ENCODE peak calls at places on chromosomes 13 and 19, in seven cellular contexts. C is fibroblast of lung, W is GM23248, A is IMR-90, J is endodermal cell, Y is kidney, Z is colonic mucosa. G is an unnamed sample. For H3K4me1, the result is how much of the 10 kb centered on the place peaks cover.

GRCh38 chr19:10095948-10096614 is 6.4 kb downstream of the ANGPTL6 start:
- DNase-seq in C (peak), W (peak), A (peak), J (peak), Y (peak), Z (peak), G (peak)

GRCh38 chr13:110045202-110045601 is 258.8 kb upstream of the IRS2 start:
- DNase-seq in C (no peak), W (no peak), A (no peak), J (no peak), Y (no peak), Z (no peak), G (no peak)

GRCh38 chr19:17749912-17750317 is 1.4 kb upstream of the FCHO1 start:
- DNase-seq in C (no peak), W (peak), A (no peak), J (no peak), Y (no peak), Z (no peak), G (no peak)

GRCh38 chr19:31214086-31214485 is 135.2 kb downstream of the TSHZ3 start:
- DNase-seq in C (peak), W (peak), A (peak), J (no peak), Y (peak), Z (peak), G (peak)

GRCh38 chr19:12913011-12913561 is 6.0 kb downstream of the SYCE2 start:
- DNase-seq in C (peak), W (peak), A (peak), J (peak), Y (peak), Z (peak), G (peak)

GRCh38 chr19:8526345-8527062 is 12.5 kb upstream of the ZNF414 start:
- DNase-seq in C (peak), W (peak), A (peak), J (peak), Y (peak), Z (peak), G (peak)

GRCh38 chr19:4971816-4972495 is 3.0 kb downstream of the KDM4B start:
- DNase-seq in C (no peak), W (no peak), A (no peak), J (no peak), Y (no peak), Z (no peak), G (no peak)

GRCh38 chr19:50510121-50510670 is 795 bp downstream of the JOSD2 start:
- DNase-seq in C (no peak), W (peak), A (no peak), J (no peak), Y (peak), Z (no peak), G (no peak)

GRCh38 chr19:932647-933552 is 7.1 kb downstream of the ARID3A start:
- DNase-seq in C (peak), W (peak), A (peak), J (peak), Y (peak), Z (peak), G (peak)

GRCh38 chr19:29806098-29806866 is 5.5 kb upstream of the CCNE1 start:
- DNase-seq in C (peak), W (peak), A (peak), J (peak), Y (peak), Z (peak), G (peak)

GRCh38 chr19:48619692-48620565 is 623 bp downstream of the SPHK2 start:
- DNase-seq in C (peak), W (peak), A (no peak), J (peak), Y (no peak), Z (peak), G (no peak)

GRCh38 chr13:19862511-19863313 is 737 bp downstream of the ZMYM5 start:
- DNase-seq in C (peak), W (peak), A (peak), J (peak), Y (peak), Z (peak), G (no peak)

GRCh38 chr13:102401305-102401704 is 543 bp downstream of the FGF14 start:
- DNase-seq in C (peak), W (peak), A (no peak), J (no peak), Y (no peak), Z (no peak), G (peak)

GRCh38 chr19:47240996-47241918 is 10.3 kb upstream of the BBC3 start:
- DNase-seq in C (peak), W (peak), A (peak), J (peak), Y (peak), Z (peak), G (peak)

GRCh38 chr13:35731471-35731870 is 255.0 kb upstream of the MAB21L1 start:
- DNase-seq in C (no peak), W (no peak), A (no peak), J (no peak), Y (no peak), Z (no peak), G (no peak)

GRCh38 chr13:35727881-35728280 is 251.4 kb upstream of the MAB21L1 start:
- DNase-seq in C (no peak), W (no peak), A (no peak), J (no peak), Y (no peak), Z (no peak), G (no peak)

GRCh38 chr13:35733832-35734231 is 257.3 kb upstream of the MAB21L1 start:
- DNase-seq in C (peak), W (no peak), A (no peak), J (no peak), Y (no peak), Z (no peak), G (no peak)

GRCh38 chr13:35732565-35732964 is 256.1 kb upstream of the MAB21L1 start:
- DNase-seq in C (no peak), W (no peak), A (no peak), J (no peak), Y (no peak), Z (no peak), G (no peak)

GRCh38 chr13:35729926-35730627 is 253.6 kb upstream of the MAB21L1 start:
- DNase-seq in C (no peak), W (no peak), A (no peak), J (no peak), Y (no peak), Z (no peak), G (no peak)
- H3K9ac ChIP-seq in C (no peak), W (no peak), A (no peak), J (no peak), Y (no peak), Z (no peak), G (no peak)

DNA sequence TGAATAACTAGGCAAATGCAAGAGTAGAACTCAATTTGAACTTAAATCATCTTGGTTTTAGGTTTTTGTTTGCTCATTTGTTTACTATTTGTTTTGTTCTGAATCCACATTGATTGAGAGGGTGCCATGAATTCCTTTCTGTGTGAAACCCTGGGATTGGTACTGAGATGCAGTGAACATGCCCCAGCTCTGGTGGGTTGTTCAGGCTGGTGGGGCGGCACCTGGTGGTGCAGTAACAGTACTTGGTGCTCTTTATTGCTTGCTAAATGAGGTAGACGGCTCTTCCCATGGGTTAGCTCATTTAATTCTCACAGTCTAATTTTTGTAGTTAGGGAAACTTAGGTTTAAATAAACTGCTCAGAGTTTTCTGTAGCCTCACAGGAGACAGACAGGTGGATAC is 48.4 kb downstream of the WASF3 start:
- DNase-seq in C (no peak), W (no peak), A (no peak), J (peak), Y (no peak), Z (no peak), G (no peak)
- H3K4me1 ChIP-seq in C (under half), W (under half), A (under half), J (under half), Y (under half), Z (under half), G (under half)

GRCh38 chr13:44903596-44903995 is 85.7 kb downstream of the NUFIP1 start:
- DNase-seq in C (peak), W (peak), A (peak), J (no peak), Y (peak), Z (peak), G (peak)

GRCh38 chr13:44902793-44903192 is 86.5 kb downstream of the NUFIP1 start:
- DNase-seq in C (no peak), W (no peak), A (no peak), J (no peak), Y (no peak), Z (no peak), G (no peak)

GRCh38 chr13:44906230-44906629 is 83.0 kb downstream of the NUFIP1 start:
- DNase-seq in C (no peak), W (peak), A (no peak), J (no peak), Y (no peak), Z (no peak), G (no peak)

GRCh38 chr13:44906758-44907157 is 82.5 kb downstream of the NUFIP1 start:
- DNase-seq in C (peak), W (peak), A (peak), J (no peak), Y (no peak), Z (no peak), G (peak)

GRCh38 chr13:44904982-44905381 is 84.3 kb downstream of the NUFIP1 start:
- DNase-seq in C (peak), W (peak), A (peak), J (no peak), Y (peak), Z (peak), G (peak)
- H3K9ac ChIP-seq in C (peak), W (peak), A (no peak), J (no peak), Y (no peak), Z (no peak), G (peak)

GRCh38 chr19:38708413-38709024 is 35.8 kb downstream of the CAPN12 start:
- DNase-seq in C (no peak), W (peak), A (no peak), J (no peak), Y (peak), Z (no peak), G (no peak)
- H3K4me1 ChIP-seq in C (half or more), W (under half), A (under half), J (under half), Y (half or more), Z (under half), G (half or more)

GRCh38 chr19:28582344-28582743 is 630.6 kb downstream of the UQCRFS1 start:
- DNase-seq in C (no peak), W (no peak), A (no peak), J (no peak), Y (no peak), Z (no peak), G (no peak)
- H3K9ac ChIP-seq in C (no peak), W (no peak), A (no peak), J (no peak), Y (no peak), Z (no peak), G (no peak)

DNA sequence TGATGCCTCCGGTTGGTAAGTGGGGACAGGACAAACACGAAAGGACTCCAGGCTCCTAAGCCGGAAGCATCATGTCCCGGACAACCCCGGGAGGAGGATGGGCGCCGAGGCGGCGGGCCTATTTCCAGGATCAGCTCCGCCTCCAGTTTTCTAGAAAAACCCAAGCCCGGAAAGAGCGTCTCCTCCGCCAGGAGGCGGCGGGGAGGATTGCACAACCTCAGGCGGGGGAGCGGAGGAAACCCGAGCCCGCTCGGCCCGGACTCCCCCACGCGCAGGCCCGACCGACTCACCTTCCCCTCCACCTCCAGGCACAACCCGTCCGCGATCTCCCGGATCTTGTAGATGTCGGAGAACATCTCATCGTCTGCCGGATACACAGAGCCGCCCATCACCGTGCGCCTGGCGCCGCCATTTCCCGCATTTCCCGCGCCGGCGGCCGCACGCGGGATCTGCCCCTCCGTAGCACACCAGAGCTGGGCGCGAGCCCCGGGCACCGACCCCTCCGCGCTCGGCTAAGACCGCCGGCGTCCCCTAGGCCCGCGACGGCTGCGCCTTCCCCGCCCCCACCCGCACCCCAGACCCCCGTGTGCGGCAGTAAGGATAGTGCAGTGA is 455 bp downstream of the TPT1 start:
- DNase-seq in C (peak), W (peak), A (peak), J (peak), Y (peak), Z (peak), G (peak)
- H3K4me1 ChIP-seq in C (under half), W (under half), A (under half), J (under half), Y (under half), Z (under half), G (under half)

G was measured in astrocyte.